ENCODE peak calls at places on chromosomes 7 and 10, in ten cellular contexts. One of them, this sample, is unnamed.

GRCh38 chr10:30052062-30052461 is 7.3 kb downstream of the JCAD start:
- DNase-seq in AG04449: no peak
- DNase-seq in stimulated activated CD8-positive, alpha-beta memory T cell treated with anti-CD3 and anti-CD28 coated beads, Interleukin-12 subunit alpha, Interleukin-12 subunit beta, amount 100 ng/mL, for 4 hours: no peak
- DNase-seq in NCI-H1417 treated with DMSO at 0.1 percent for 48 hours: no peak
- DNase-seq in NCI-H1436: no peak
- DNase-seq in NCI-H1092 treated with DMSO at 0.1 percent for 48 hours: no peak
- DNase-seq in NCI-H2029: no peak
- DNase-seq in bronchial epithelial cell: peak; percentile 71
- DNase-seq in amniotic epithelial cell: peak; percentile 55
- DNase-seq in amygdala: no peak
- DNase-seq in this sample: no peak

GRCh38 chr7:20797174-20798080 is 10.7 kb upstream of the SP8 start:
- DNase-seq in amygdala: no peak
- DNase-seq in stimulated activated CD8-positive, alpha-beta memory T cell treated with anti-CD3 and anti-CD28 coated beads, Interleukin-12 subunit alpha, Interleukin-12 subunit beta, amount 100 ng/mL, for 4 hours: no peak
- DNase-seq in NCI-H1417 treated with DMSO at 0.1 percent for 48 hours: peak; percentile 62
- DNase-seq in amniotic epithelial cell: no peak
- DNase-seq in bronchial epithelial cell: no peak
- DNase-seq in NCI-H1436: peak; percentile 21
- DNase-seq in AG04449: no peak
- DNase-seq in NCI-H1092 treated with DMSO at 0.1 percent for 48 hours: peak; percentile 82
- DNase-seq in NCI-H2029: no peak
- DNase-seq in this sample: peak; percentile 40

GRCh38 chr7:40571796-40572195 is 437.0 kb downstream of the SUGCT start:
- DNase-seq in amniotic epithelial cell: peak; percentile 80
- DNase-seq in bronchial epithelial cell: peak; percentile 4
- DNase-seq in NCI-H1092 treated with DMSO at 0.1 percent for 48 hours: no peak
- DNase-seq in NCI-H1436: no peak
- DNase-seq in NCI-H2029: no peak
- DNase-seq in stimulated activated CD8-positive, alpha-beta memory T cell treated with anti-CD3 and anti-CD28 coated beads, Interleukin-12 subunit alpha, Interleukin-12 subunit beta, amount 100 ng/mL, for 4 hours: no peak
- DNase-seq in AG04449: peak; percentile 89
- DNase-seq in amygdala: no peak
- DNase-seq in NCI-H1417 treated with DMSO at 0.1 percent for 48 hours: no peak
- DNase-seq in this sample: no peak

GRCh38 chr10:121155742-121156141 is 304.6 kb downstream of the WDR11 start:
- DNase-seq in amygdala: no peak
- DNase-seq in amniotic epithelial cell: no peak
- DNase-seq in stimulated activated CD8-positive, alpha-beta memory T cell treated with anti-CD3 and anti-CD28 coated beads, Interleukin-12 subunit alpha, Interleukin-12 subunit beta, amount 100 ng/mL, for 4 hours: no peak
- DNase-seq in NCI-H1436: no peak
- DNase-seq in NCI-H1092 treated with DMSO at 0.1 percent for 48 hours: no peak
- DNase-seq in AG04449: no peak
- DNase-seq in NCI-H1417 treated with DMSO at 0.1 percent for 48 hours: no peak
- DNase-seq in NCI-H2029: peak; percentile 33
- DNase-seq in bronchial epithelial cell: peak; percentile 10
- DNase-seq in this sample: no peak

GRCh38 chr10:4127518-4128315 is 342.7 kb upstream of the KLF6 start:
- DNase-seq in stimulated activated CD8-positive, alpha-beta memory T cell treated with anti-CD3 and anti-CD28 coated beads, Interleukin-12 subunit alpha, Interleukin-12 subunit beta, amount 100 ng/mL, for 4 hours: no peak
- DNase-seq in amygdala: no peak
- DNase-seq in bronchial epithelial cell: no peak
- DNase-seq in amniotic epithelial cell: peak; percentile 39
- DNase-seq in AG04449: no peak
- DNase-seq in NCI-H1092 treated with DMSO at 0.1 percent for 48 hours: no peak
- DNase-seq in NCI-H1436: no peak
- DNase-seq in NCI-H1417 treated with DMSO at 0.1 percent for 48 hours: no peak
- DNase-seq in NCI-H2029: no peak
- DNase-seq in this sample: no peak

GRCh38 chr10:76871697-76872295 is 765.8 kb downstream of the KCNMA1 start:
- DNase-seq in AG04449: no peak
- DNase-seq in stimulated activated CD8-positive, alpha-beta memory T cell treated with anti-CD3 and anti-CD28 coated beads, Interleukin-12 subunit alpha, Interleukin-12 subunit beta, amount 100 ng/mL, for 4 hours: no peak
- DNase-seq in NCI-H1436: no peak
- DNase-seq in NCI-H1092 treated with DMSO at 0.1 percent for 48 hours: no peak
- DNase-seq in amygdala: no peak
- DNase-seq in NCI-H2029: no peak
- DNase-seq in NCI-H1417 treated with DMSO at 0.1 percent for 48 hours: no peak
- DNase-seq in amniotic epithelial cell: no peak
- DNase-seq in bronchial epithelial cell: no peak
- DNase-seq in this sample: no peak

GRCh38 chr7:158588085-158588877 is 658 bp upstream of the PTPRN2 start:
- DNase-seq in NCI-H1436: no peak
- DNase-seq in bronchial epithelial cell: no peak
- DNase-seq in NCI-H1417 treated with DMSO at 0.1 percent for 48 hours: no peak
- DNase-seq in amygdala: no peak
- DNase-seq in NCI-H2029: no peak
- DNase-seq in NCI-H1092 treated with DMSO at 0.1 percent for 48 hours: no peak
- DNase-seq in AG04449: no peak
- DNase-seq in amniotic epithelial cell: no peak
- DNase-seq in stimulated activated CD8-positive, alpha-beta memory T cell treated with anti-CD3 and anti-CD28 coated beads, Interleukin-12 subunit alpha, Interleukin-12 subunit beta, amount 100 ng/mL, for 4 hours: no peak
- DNase-seq in this sample: no peak

GRCh38 chr10:80945267-80945880 is 407.7 kb downstream of the SH2D4B start:
- DNase-seq in amniotic epithelial cell: no peak
- DNase-seq in amygdala: no peak
- DNase-seq in AG04449: no peak
- DNase-seq in NCI-H1436: no peak
- DNase-seq in NCI-H1092 treated with DMSO at 0.1 percent for 48 hours: no peak
- DNase-seq in NCI-H2029: no peak
- DNase-seq in bronchial epithelial cell: peak; percentile 5
- DNase-seq in stimulated activated CD8-positive, alpha-beta memory T cell treated with anti-CD3 and anti-CD28 coated beads, Interleukin-12 subunit alpha, Interleukin-12 subunit beta, amount 100 ng/mL, for 4 hours: no peak
- DNase-seq in NCI-H1417 treated with DMSO at 0.1 percent for 48 hours: no peak
- DNase-seq in this sample: no peak

GRCh38 chr10:689433-690226 is at the start of gene DIP2C:
- DNase-seq in stimulated activated CD8-positive, alpha-beta memory T cell treated with anti-CD3 and anti-CD28 coated beads, Interleukin-12 subunit alpha, Interleukin-12 subunit beta, amount 100 ng/mL, for 4 hours: no peak
- DNase-seq in amniotic epithelial cell: peak; percentile 66
- DNase-seq in NCI-H1092 treated with DMSO at 0.1 percent for 48 hours: no peak
- DNase-seq in AG04449: no peak
- DNase-seq in bronchial epithelial cell: no peak
- DNase-seq in NCI-H1436: peak; percentile 66
- DNase-seq in amygdala: no peak
- DNase-seq in NCI-H1417 treated with DMSO at 0.1 percent for 48 hours: no peak
- DNase-seq in NCI-H2029: no peak
- DNase-seq in this sample: no peak

GRCh38 chr7:131948434-131949053 is 392.1 kb upstream of the PODXL start:
- DNase-seq in NCI-H1092 treated with DMSO at 0.1 percent for 48 hours: no peak
- DNase-seq in NCI-H2029: no peak
- DNase-seq in amniotic epithelial cell: no peak
- DNase-seq in bronchial epithelial cell: peak; percentile 30
- DNase-seq in AG04449: no peak
- DNase-seq in amygdala: no peak
- DNase-seq in stimulated activated CD8-positive, alpha-beta memory T cell treated with anti-CD3 and anti-CD28 coated beads, Interleukin-12 subunit alpha, Interleukin-12 subunit beta, amount 100 ng/mL, for 4 hours: no peak
- DNase-seq in NCI-H1417 treated with DMSO at 0.1 percent for 48 hours: no peak
- DNase-seq in NCI-H1436: no peak
- DNase-seq in this sample: no peak

GRCh38 chr10:116761883-116762282 is 19.5 kb upstream of the HSPA12A start:
- DNase-seq in NCI-H2029: no peak
- DNase-seq in bronchial epithelial cell: no peak
- DNase-seq in NCI-H1417 treated with DMSO at 0.1 percent for 48 hours: no peak
- DNase-seq in amniotic epithelial cell: no peak
- DNase-seq in amygdala: no peak
- DNase-seq in stimulated activated CD8-positive, alpha-beta memory T cell treated with anti-CD3 and anti-CD28 coated beads, Interleukin-12 subunit alpha, Interleukin-12 subunit beta, amount 100 ng/mL, for 4 hours: no peak
- DNase-seq in AG04449: no peak
- DNase-seq in NCI-H1092 treated with DMSO at 0.1 percent for 48 hours: no peak
- DNase-seq in NCI-H1436: no peak
- DNase-seq in this sample: no peak